ENCODE peak calls at places on chromosomes 1 and 21, in seven cellular contexts. D, C, L, S, F, X and V are unnamed samples.

GRCh38 chr21:38688068-38688467 is 117.7 kb upstream of the ETS2 start:
- DNase-seq in C (no peak), X (no peak), L (no peak), D (no peak), F (no peak), S (no peak), V (no peak)

GRCh38 chr1:31779687-31780086 is 15.5 kb upstream of the ADGRB2 start:
- DNase-seq in S (no peak), C (no peak), L (no peak), X (no peak), D (no peak), F (no peak), V (no peak)

GRCh38 chr1:115293006-115293405 is 45.0 kb downstream of the NGF start:
- DNase-seq in D (no peak), X (no peak), F (no peak), L (no peak), C (no peak), S (no peak), V (no peak)

GRCh38 chr1:66943361-66943969 is 18.7 kb downstream of the MIER1 start:
- DNase-seq in C (no peak), F (no peak), L (no peak), S (no peak), D (no peak), X (no peak), V (no peak)

GRCh38 chr1:150808134-150808533 is at the start of gene CTSK:
- DNase-seq in C (peak; percentile 22), L (no peak), X (no peak), D (no peak), F (no peak), S (no peak), V (peak; percentile 76)

GRCh38 chr1:8120693-8121260 is 94.7 kb upstream of the ERRFI1 start:
- DNase-seq in L (peak; percentile 34), X (no peak), F (peak; percentile 50), C (peak; percentile 68), S (no peak), D (no peak), V (no peak)

GRCh38 chr1:188904201-188904600 is 1573.5 kb downstream of the BRINP3 start:
- DNase-seq in L (peak; percentile 25), F (no peak), S (no peak), X (no peak), D (no peak), C (no peak), V (no peak)

GRCh38 chr1:112509005-112509659 is 367 bp downstream of the WNT2B start:
- DNase-seq in D (no peak), F (no peak), S (no peak), L (no peak), X (no peak), C (no peak), V (no peak)

GRCh38 chr1:172547071-172547470 is 14.1 kb downstream of the SUCO start:
- DNase-seq in C (peak; percentile 42), D (no peak), L (peak; percentile 68), S (no peak), X (no peak), F (no peak), V (no peak)

GRCh38 chr1:108070662-108071061 is 105.7 kb upstream of the VAV3 start:
- DNase-seq in S (no peak), F (no peak), D (no peak), X (no peak), C (no peak), L (no peak), V (no peak)

GRCh38 chr1:187203257-187203656 is 374.5 kb downstream of the PLA2G4A start:
- DNase-seq in L (peak; percentile 45), X (no peak), S (no peak), C (no peak), D (no peak), F (no peak), V (peak; percentile 65)

GRCh38 chr1:244680667-244681066 is 27.7 kb downstream of the DESI2 start:
- DNase-seq in C (no peak), S (no peak), X (no peak), D (no peak), L (no peak), F (no peak), V (peak; percentile 30)

GRCh38 chr1:240737761-240738265 is 125.9 kb upstream of the GREM2 start:
- DNase-seq in L (no peak), C (no peak), S (no peak), D (no peak), F (no peak), X (no peak), V (no peak)

GRCh38 chr1:151716771-151717631 is at the start of gene CELF3:
- DNase-seq in F (no peak), X (no peak), C (no peak), L (no peak), D (no peak), S (no peak), V (peak; percentile 31)

GRCh38 chr1:54768093-54768492 is 3.8 kb upstream of the PARS2 start:
- DNase-seq in X (peak; percentile 13), S (no peak), C (no peak), D (no peak), F (no peak), L (peak; percentile 13), V (no peak)

GRCh38 chr1:44660176-44660575 is 14.1 kb downstream of the TMEM53 start:
- DNase-seq in D (peak; percentile 87), F (peak; percentile 35), X (no peak), C (no peak), S (no peak), L (no peak), V (no peak)

GRCh38 chr1:236073307-236073897 is 8.5 kb upstream of the NID1 start:
- DNase-seq in L (no peak), X (no peak), D (no peak), C (no peak), F (no peak), S (no peak), V (no peak)
- H3K9me3 ChIP-seq in L (peaks cover 3% of the 10 kb centered on the region), X (no peaks in the 10 kb centered on the region), D (peaks cover 20% of the 10 kb centered on the region), C (no peaks in the 10 kb centered on the region), F (peaks cover 2% of the 10 kb centered on the region), S (no peaks in the 10 kb centered on the region), V (peaks cover 6% of the 10 kb centered on the region)

GRCh38 chr21:26956216-26956615 is 10.7 kb downstream of the ADAMTS5 start:
- DNase-seq in D (no peak), L (no peak), F (no peak), C (no peak), X (no peak), S (no peak), V (no peak)
- H3K9me3 ChIP-seq in D (no peaks in the 10 kb centered on the region), L (no peaks in the 10 kb centered on the region), F (no peaks in the 10 kb centered on the region), C (no peaks in the 10 kb centered on the region), X (no peaks in the 10 kb centered on the region), S (no peaks in the 10 kb centered on the region), V (no peaks in the 10 kb centered on the region)

DNA sequence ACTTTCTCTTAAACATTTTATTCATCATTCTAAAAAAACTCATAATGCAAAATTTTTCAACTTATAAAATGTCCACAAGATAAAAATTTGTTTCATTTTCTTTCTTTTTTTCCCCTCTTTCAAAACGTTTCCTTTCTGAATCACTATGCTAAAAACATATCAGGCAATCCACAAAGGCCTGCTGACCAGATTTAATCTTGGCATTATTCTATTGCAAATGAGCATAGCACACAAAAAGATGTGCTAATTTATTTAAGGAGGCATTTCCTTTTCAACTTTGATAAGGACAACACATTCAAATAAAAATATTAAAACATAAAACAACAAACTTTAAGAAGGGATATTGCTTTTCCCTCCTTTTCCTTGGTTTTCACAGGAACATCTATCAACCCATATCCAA is 215.3 kb upstream of the FOXD3 start:
- DNase-seq in F (no peak), D (no peak), S (no peak), C (no peak), X (no peak), L (no peak), V (no peak)
- H3K9me3 ChIP-seq in F (no peaks in the 10 kb centered on the region), D (no peaks in the 10 kb centered on the region), S (no peaks in the 10 kb centered on the region), C (no peaks in the 10 kb centered on the region), X (no peaks in the 10 kb centered on the region), L (no peaks in the 10 kb centered on the region), V (no peaks in the 10 kb centered on the region)

GRCh38 chr1:247966520-247967204 is 1.6 kb downstream of the OR2AK2 start:
- DNase-seq in S (no peak), F (no peak), L (no peak), C (no peak), X (no peak), D (no peak), V (no peak)

GRCh38 chr1:247962911-247963588 is 2.0 kb upstream of the OR2AK2 start:
- DNase-seq in S (no peak), D (no peak), F (peak; percentile 56), C (no peak), X (no peak), L (no peak), V (no peak)

GRCh38 chr1:247961796-247962195 is 3.2 kb upstream of the OR2AK2 start:
- DNase-seq in S (no peak), F (no peak), X (no peak), C (no peak), D (no peak), L (no peak), V (no peak)

DNA sequence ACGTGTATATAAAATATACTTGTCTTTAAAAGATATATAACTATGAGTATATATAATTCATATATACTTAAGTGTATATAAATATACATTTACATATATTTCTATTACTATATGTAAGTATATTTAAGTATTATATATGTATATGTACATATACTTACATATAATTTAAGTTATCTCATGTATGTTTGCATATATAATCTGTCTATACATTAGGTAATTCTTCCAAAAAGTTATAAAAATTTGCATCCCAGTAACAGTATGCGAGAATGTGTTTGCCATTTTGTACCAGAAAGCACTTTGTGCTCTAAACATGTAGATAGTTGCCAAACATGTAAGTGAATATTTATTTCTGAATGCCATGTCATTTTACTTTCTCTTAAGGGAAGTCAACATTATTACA is at the start of gene OR2AK2:
- DNase-seq in F (no peak), C (no peak), D (no peak), L (no peak), X (no peak), S (no peak), V (no peak)
- H3K9me3 ChIP-seq in F (no peaks in the 10 kb centered on the region), C (no peaks in the 10 kb centered on the region), D (no peaks in the 10 kb centered on the region), L (peaks cover 14% of the 10 kb centered on the region), X (no peaks in the 10 kb centered on the region), S (no peaks in the 10 kb centered on the region), V (no peaks in the 10 kb centered on the region)

DNA sequence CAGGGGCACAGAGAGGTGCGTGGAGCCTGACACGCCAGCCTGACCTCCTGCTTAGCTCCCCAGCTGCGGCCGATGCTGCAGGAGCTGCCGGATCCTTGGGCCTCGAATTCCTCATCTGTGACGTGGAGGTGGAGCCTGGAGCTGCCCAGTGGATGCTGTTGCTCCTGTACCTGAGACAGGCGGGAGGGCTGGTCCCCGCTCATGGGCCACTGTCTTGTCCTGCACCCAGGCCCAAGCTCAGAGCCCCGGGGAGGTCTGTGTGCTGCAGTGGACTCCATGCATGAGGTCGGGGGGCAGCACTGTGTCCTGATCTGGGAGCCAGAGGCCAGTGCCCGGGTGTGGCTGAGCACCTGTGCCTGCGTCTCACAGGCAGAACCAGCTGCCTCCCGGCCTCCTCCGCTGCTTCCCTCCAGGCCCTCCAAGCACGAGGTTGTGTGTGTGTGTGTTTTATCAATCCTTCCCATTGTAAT is 55.4 kb upstream of the TTC34 start:
- DNase-seq in L (no peak), S (no peak), D (no peak), C (no peak), F (no peak), X (no peak), V (no peak)
- H3K9me3 ChIP-seq in L (peaks cover 59% of the 10 kb centered on the region), S (no peaks in the 10 kb centered on the region), D (no peaks in the 10 kb centered on the region), C (peaks cover 7% of the 10 kb centered on the region), F (no peaks in the 10 kb centered on the region), X (peaks cover 10% of the 10 kb centered on the region), V (no peaks in the 10 kb centered on the region)

DNA sequence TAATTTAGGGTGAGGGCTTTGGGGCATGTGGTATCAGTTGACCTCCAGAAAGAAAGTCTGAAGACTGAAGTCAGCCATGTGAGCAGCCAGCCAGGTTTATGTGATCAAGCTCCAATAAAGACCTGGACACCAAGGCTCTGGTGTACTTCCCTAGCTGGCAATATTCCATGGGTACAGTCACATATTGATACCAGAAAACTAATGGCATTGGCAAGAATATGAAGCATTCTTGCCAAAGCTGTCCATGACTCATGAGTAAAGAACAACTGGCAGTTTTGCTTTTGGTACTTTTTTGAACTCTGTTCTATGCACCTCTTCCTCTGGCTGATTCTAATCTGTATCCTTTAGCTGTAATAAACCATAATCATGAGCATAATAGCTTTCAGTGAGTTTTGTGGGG is 415.3 kb upstream of the CAMK1G start:
- DNase-seq in D (no peak), L (no peak), F (no peak), C (no peak), S (no peak), X (no peak), V (no peak)
- H3K9me3 ChIP-seq in D (peaks cover 19% of the 10 kb centered on the region), L (peaks cover 6% of the 10 kb centered on the region), F (no peaks in the 10 kb centered on the region), C (no peaks in the 10 kb centered on the region), S (no peaks in the 10 kb centered on the region), X (no peaks in the 10 kb centered on the region), V (no peaks in the 10 kb centered on the region)